ENCODE peak calls at places on chromosome 21, in six cellular contexts. One of them, this sample, is unnamed.

GRCh38 chr21:26064506-26064905 is 106.1 kb downstream of the APP start:
- DNase-seq in HEK293T: no peak
- DNase-seq in A549: no peak
- DNase-seq in activated CD4-positive, alpha-beta T cell treated with anti-CD3 and anti-CD28 coated beads, Interleukin-2, amount 50 U/mL, for 4 hours: no peak
- DNase-seq in activated T-cell treated with anti-CD3 and anti-CD28 coated beads, Interleukin-2, amount 50 U/mL, for 24 hours: no peak
- DNase-seq in activated naive CD8-positive, alpha-beta T cell treated with anti-CD3 and anti-CD28 coated beads, Interleukin-2, amount 50 U/mL, for 16 hours: no peak
- DNase-seq in this sample: no peak

GRCh38 chr21:32270748-32271147 is 8.1 kb downstream of the MIS18A start:
- DNase-seq in activated CD4-positive, alpha-beta T cell treated with anti-CD3 and anti-CD28 coated beads, Interleukin-2, amount 50 U/mL, for 4 hours: no peak
- DNase-seq in HEK293T: no peak
- DNase-seq in activated naive CD8-positive, alpha-beta T cell treated with anti-CD3 and anti-CD28 coated beads, Interleukin-2, amount 50 U/mL, for 16 hours: no peak
- DNase-seq in A549: no peak
- DNase-seq in activated T-cell treated with anti-CD3 and anti-CD28 coated beads, Interleukin-2, amount 50 U/mL, for 24 hours: no peak
- DNase-seq in this sample: no peak

GRCh38 chr21:34520769-34521508 is 8.9 kb upstream of the KCNE1 start:
- DNase-seq in activated CD4-positive, alpha-beta T cell treated with anti-CD3 and anti-CD28 coated beads, Interleukin-2, amount 50 U/mL, for 4 hours: no peak
- DNase-seq in activated naive CD8-positive, alpha-beta T cell treated with anti-CD3 and anti-CD28 coated beads, Interleukin-2, amount 50 U/mL, for 16 hours: no peak
- DNase-seq in HEK293T: no peak
- DNase-seq in activated T-cell treated with anti-CD3 and anti-CD28 coated beads, Interleukin-2, amount 50 U/mL, for 24 hours: no peak
- DNase-seq in A549: no peak
- DNase-seq in this sample: no peak

GRCh38 chr21:41899431-41900202 is 20.5 kb upstream of the PRDM15 start:
- DNase-seq in activated CD4-positive, alpha-beta T cell treated with anti-CD3 and anti-CD28 coated beads, Interleukin-2, amount 50 U/mL, for 4 hours: no peak
- DNase-seq in HEK293T: no peak
- DNase-seq in activated T-cell treated with anti-CD3 and anti-CD28 coated beads, Interleukin-2, amount 50 U/mL, for 24 hours: peak; percentile 62
- DNase-seq in A549: no peak
- DNase-seq in activated naive CD8-positive, alpha-beta T cell treated with anti-CD3 and anti-CD28 coated beads, Interleukin-2, amount 50 U/mL, for 16 hours: peak; percentile 22
- DNase-seq in this sample: peak; percentile 62

GRCh38 chr21:42644223-42645208 is 8.9 kb upstream of the PDE9A start:
- DNase-seq in A549: no peak
- DNase-seq in activated T-cell treated with anti-CD3 and anti-CD28 coated beads, Interleukin-2, amount 50 U/mL, for 24 hours: no peak
- DNase-seq in HEK293T: no peak
- DNase-seq in activated naive CD8-positive, alpha-beta T cell treated with anti-CD3 and anti-CD28 coated beads, Interleukin-2, amount 50 U/mL, for 16 hours: no peak
- DNase-seq in activated CD4-positive, alpha-beta T cell treated with anti-CD3 and anti-CD28 coated beads, Interleukin-2, amount 50 U/mL, for 4 hours: no peak
- DNase-seq in this sample: no peak

GRCh38 chr21:29777155-29777554 is 162.6 kb downstream of the GRIK1 start:
- DNase-seq in HEK293T: no peak
- DNase-seq in activated naive CD8-positive, alpha-beta T cell treated with anti-CD3 and anti-CD28 coated beads, Interleukin-2, amount 50 U/mL, for 16 hours: no peak
- DNase-seq in A549: no peak
- DNase-seq in activated CD4-positive, alpha-beta T cell treated with anti-CD3 and anti-CD28 coated beads, Interleukin-2, amount 50 U/mL, for 4 hours: no peak
- DNase-seq in activated T-cell treated with anti-CD3 and anti-CD28 coated beads, Interleukin-2, amount 50 U/mL, for 24 hours: no peak
- DNase-seq in this sample: no peak

GRCh38 chr21:38945536-38946245 is 140.0 kb downstream of the ETS2 start:
- DNase-seq in activated CD4-positive, alpha-beta T cell treated with anti-CD3 and anti-CD28 coated beads, Interleukin-2, amount 50 U/mL, for 4 hours: no peak
- DNase-seq in A549: no peak
- DNase-seq in HEK293T: peak; percentile 33
- DNase-seq in activated naive CD8-positive, alpha-beta T cell treated with anti-CD3 and anti-CD28 coated beads, Interleukin-2, amount 50 U/mL, for 16 hours: no peak
- DNase-seq in activated T-cell treated with anti-CD3 and anti-CD28 coated beads, Interleukin-2, amount 50 U/mL, for 24 hours: no peak
- DNase-seq in this sample: no peak

GRCh38 chr21:35142036-35142825 is 93.1 kb upstream of the RUNX1 start:
- DNase-seq in activated T-cell treated with anti-CD3 and anti-CD28 coated beads, Interleukin-2, amount 50 U/mL, for 24 hours: no peak
- DNase-seq in activated CD4-positive, alpha-beta T cell treated with anti-CD3 and anti-CD28 coated beads, Interleukin-2, amount 50 U/mL, for 4 hours: no peak
- DNase-seq in HEK293T: no peak
- DNase-seq in A549: no peak
- DNase-seq in activated naive CD8-positive, alpha-beta T cell treated with anti-CD3 and anti-CD28 coated beads, Interleukin-2, amount 50 U/mL, for 16 hours: no peak
- DNase-seq in this sample: no peak

GRCh38 chr21:43691086-43691795 is 27.7 kb upstream of the PDXK start:
- DNase-seq in activated T-cell treated with anti-CD3 and anti-CD28 coated beads, Interleukin-2, amount 50 U/mL, for 24 hours: no peak
- DNase-seq in activated CD4-positive, alpha-beta T cell treated with anti-CD3 and anti-CD28 coated beads, Interleukin-2, amount 50 U/mL, for 4 hours: no peak
- DNase-seq in HEK293T: no peak
- DNase-seq in activated naive CD8-positive, alpha-beta T cell treated with anti-CD3 and anti-CD28 coated beads, Interleukin-2, amount 50 U/mL, for 16 hours: no peak
- DNase-seq in A549: no peak
- DNase-seq in this sample: no peak

GRCh38 chr21:38817371-38818335 is 11.9 kb downstream of the ETS2 start:
- DNase-seq in A549: no peak
- DNase-seq in activated T-cell treated with anti-CD3 and anti-CD28 coated beads, Interleukin-2, amount 50 U/mL, for 24 hours: no peak
- DNase-seq in activated naive CD8-positive, alpha-beta T cell treated with anti-CD3 and anti-CD28 coated beads, Interleukin-2, amount 50 U/mL, for 16 hours: no peak
- DNase-seq in HEK293T: no peak
- DNase-seq in activated CD4-positive, alpha-beta T cell treated with anti-CD3 and anti-CD28 coated beads, Interleukin-2, amount 50 U/mL, for 4 hours: no peak
- DNase-seq in this sample: no peak

GRCh38 chr21:41830764-41831452 is 48.2 kb downstream of the PRDM15 start:
- DNase-seq in activated T-cell treated with anti-CD3 and anti-CD28 coated beads, Interleukin-2, amount 50 U/mL, for 24 hours: no peak
- DNase-seq in activated CD4-positive, alpha-beta T cell treated with anti-CD3 and anti-CD28 coated beads, Interleukin-2, amount 50 U/mL, for 4 hours: no peak
- DNase-seq in HEK293T: no peak
- DNase-seq in activated naive CD8-positive, alpha-beta T cell treated with anti-CD3 and anti-CD28 coated beads, Interleukin-2, amount 50 U/mL, for 16 hours: no peak
- DNase-seq in A549: no peak
- DNase-seq in this sample: no peak

GRCh38 chr21:37891953-37892352 is 24.3 kb downstream of the KCNJ6 start:
- DNase-seq in HEK293T: no peak
- DNase-seq in activated naive CD8-positive, alpha-beta T cell treated with anti-CD3 and anti-CD28 coated beads, Interleukin-2, amount 50 U/mL, for 16 hours: no peak
- DNase-seq in activated T-cell treated with anti-CD3 and anti-CD28 coated beads, Interleukin-2, amount 50 U/mL, for 24 hours: no peak
- DNase-seq in activated CD4-positive, alpha-beta T cell treated with anti-CD3 and anti-CD28 coated beads, Interleukin-2, amount 50 U/mL, for 4 hours: no peak
- DNase-seq in A549: no peak
- DNase-seq in this sample: no peak

GRCh38 chr21:25561668-25562641 is 45.3 kb downstream of the MRPL39 start:
- DNase-seq in activated T-cell treated with anti-CD3 and anti-CD28 coated beads, Interleukin-2, amount 50 U/mL, for 24 hours: peak; percentile 96
- DNase-seq in HEK293T: no peak
- DNase-seq in activated CD4-positive, alpha-beta T cell treated with anti-CD3 and anti-CD28 coated beads, Interleukin-2, amount 50 U/mL, for 4 hours: peak; percentile 81
- DNase-seq in activated naive CD8-positive, alpha-beta T cell treated with anti-CD3 and anti-CD28 coated beads, Interleukin-2, amount 50 U/mL, for 16 hours: peak; percentile 73
- DNase-seq in A549: no peak
- DNase-seq in this sample: peak; percentile 80

GRCh38 chr21:45507523-45507875 is 34.7 kb downstream of the SLC19A1 start:
- DNase-seq in activated naive CD8-positive, alpha-beta T cell treated with anti-CD3 and anti-CD28 coated beads, Interleukin-2, amount 50 U/mL, for 16 hours: no peak
- DNase-seq in A549: no peak
- DNase-seq in activated T-cell treated with anti-CD3 and anti-CD28 coated beads, Interleukin-2, amount 50 U/mL, for 24 hours: no peak
- DNase-seq in activated CD4-positive, alpha-beta T cell treated with anti-CD3 and anti-CD28 coated beads, Interleukin-2, amount 50 U/mL, for 4 hours: no peak
- DNase-seq in HEK293T: no peak
- DNase-seq in this sample: no peak

GRCh38 chr21:33655591-33656221 is 13.4 kb downstream of the ITSN1 start:
- DNase-seq in activated naive CD8-positive, alpha-beta T cell treated with anti-CD3 and anti-CD28 coated beads, Interleukin-2, amount 50 U/mL, for 16 hours: no peak
- DNase-seq in A549: peak; percentile 54
- DNase-seq in activated T-cell treated with anti-CD3 and anti-CD28 coated beads, Interleukin-2, amount 50 U/mL, for 24 hours: no peak
- DNase-seq in HEK293T: peak; percentile 20
- DNase-seq in activated CD4-positive, alpha-beta T cell treated with anti-CD3 and anti-CD28 coated beads, Interleukin-2, amount 50 U/mL, for 4 hours: no peak
- DNase-seq in this sample: no peak

GRCh38 chr21:42666023-42666747 is 12.8 kb downstream of the PDE9A start:
- DNase-seq in activated naive CD8-positive, alpha-beta T cell treated with anti-CD3 and anti-CD28 coated beads, Interleukin-2, amount 50 U/mL, for 16 hours: no peak
- DNase-seq in activated T-cell treated with anti-CD3 and anti-CD28 coated beads, Interleukin-2, amount 50 U/mL, for 24 hours: peak; percentile 74
- DNase-seq in A549: peak; percentile 24
- DNase-seq in HEK293T: peak; percentile 83
- DNase-seq in activated CD4-positive, alpha-beta T cell treated with anti-CD3 and anti-CD28 coated beads, Interleukin-2, amount 50 U/mL, for 4 hours: no peak
- DNase-seq in this sample: no peak

GRCh38 chr21:41641821-41642368 is 125.0 kb downstream of the RIPK4 start:
- DNase-seq in HEK293T: no peak
- DNase-seq in activated CD4-positive, alpha-beta T cell treated with anti-CD3 and anti-CD28 coated beads, Interleukin-2, amount 50 U/mL, for 4 hours: no peak
- DNase-seq in activated T-cell treated with anti-CD3 and anti-CD28 coated beads, Interleukin-2, amount 50 U/mL, for 24 hours: no peak
- DNase-seq in activated naive CD8-positive, alpha-beta T cell treated with anti-CD3 and anti-CD28 coated beads, Interleukin-2, amount 50 U/mL, for 16 hours: no peak
- DNase-seq in A549: peak; percentile 43
- DNase-seq in this sample: no peak

GRCh38 chr21:33975548-33976081 is 60.0 kb upstream of the ATP5PO start:
- DNase-seq in activated CD4-positive, alpha-beta T cell treated with anti-CD3 and anti-CD28 coated beads, Interleukin-2, amount 50 U/mL, for 4 hours: peak; percentile 38
- DNase-seq in HEK293T: no peak
- DNase-seq in activated naive CD8-positive, alpha-beta T cell treated with anti-CD3 and anti-CD28 coated beads, Interleukin-2, amount 50 U/mL, for 16 hours: no peak
- DNase-seq in A549: no peak
- DNase-seq in activated T-cell treated with anti-CD3 and anti-CD28 coated beads, Interleukin-2, amount 50 U/mL, for 24 hours: peak; percentile 74
- DNase-seq in this sample: peak; percentile 83

GRCh38 chr21:21159253-21159899 is 161.2 kb downstream of the NCAM2 start:
- DNase-seq in activated CD4-positive, alpha-beta T cell treated with anti-CD3 and anti-CD28 coated beads, Interleukin-2, amount 50 U/mL, for 4 hours: no peak
- DNase-seq in activated T-cell treated with anti-CD3 and anti-CD28 coated beads, Interleukin-2, amount 50 U/mL, for 24 hours: no peak
- DNase-seq in HEK293T: no peak
- DNase-seq in activated naive CD8-positive, alpha-beta T cell treated with anti-CD3 and anti-CD28 coated beads, Interleukin-2, amount 50 U/mL, for 16 hours: no peak
- DNase-seq in A549: no peak
- DNase-seq in this sample: no peak

GRCh38 chr21:44509539-44509938 is 30.5 kb downstream of the KRTAP10-1 start:
- DNase-seq in A549: no peak
- DNase-seq in activated CD4-positive, alpha-beta T cell treated with anti-CD3 and anti-CD28 coated beads, Interleukin-2, amount 50 U/mL, for 4 hours: no peak
- DNase-seq in activated naive CD8-positive, alpha-beta T cell treated with anti-CD3 and anti-CD28 coated beads, Interleukin-2, amount 50 U/mL, for 16 hours: no peak
- DNase-seq in activated T-cell treated with anti-CD3 and anti-CD28 coated beads, Interleukin-2, amount 50 U/mL, for 24 hours: no peak
- DNase-seq in HEK293T: no peak
- DNase-seq in this sample: no peak

GRCh38 chr21:21196087-21196486 is 197.9 kb downstream of the NCAM2 start:
- DNase-seq in A549: no peak
- DNase-seq in activated T-cell treated with anti-CD3 and anti-CD28 coated beads, Interleukin-2, amount 50 U/mL, for 24 hours: no peak
- DNase-seq in HEK293T: no peak
- DNase-seq in activated naive CD8-positive, alpha-beta T cell treated with anti-CD3 and anti-CD28 coated beads, Interleukin-2, amount 50 U/mL, for 16 hours: no peak
- DNase-seq in activated CD4-positive, alpha-beta T cell treated with anti-CD3 and anti-CD28 coated beads, Interleukin-2, amount 50 U/mL, for 4 hours: no peak
- DNase-seq in this sample: no peak

GRCh38 chr21:21177353-21177986 is 179.3 kb downstream of the NCAM2 start:
- DNase-seq in HEK293T: no peak
- DNase-seq in activated naive CD8-positive, alpha-beta T cell treated with anti-CD3 and anti-CD28 coated beads, Interleukin-2, amount 50 U/mL, for 16 hours: no peak
- DNase-seq in activated T-cell treated with anti-CD3 and anti-CD28 coated beads, Interleukin-2, amount 50 U/mL, for 24 hours: no peak
- DNase-seq in activated CD4-positive, alpha-beta T cell treated with anti-CD3 and anti-CD28 coated beads, Interleukin-2, amount 50 U/mL, for 4 hours: no peak
- DNase-seq in A549: no peak
- DNase-seq in this sample: no peak

GRCh38 chr21:28834335-28835238 is 158.1 kb downstream of the LTN1 start:
- DNase-seq in activated naive CD8-positive, alpha-beta T cell treated with anti-CD3 and anti-CD28 coated beads, Interleukin-2, amount 50 U/mL, for 16 hours: no peak
- DNase-seq in activated CD4-positive, alpha-beta T cell treated with anti-CD3 and anti-CD28 coated beads, Interleukin-2, amount 50 U/mL, for 4 hours: no peak
- DNase-seq in HEK293T: no peak
- DNase-seq in activated T-cell treated with anti-CD3 and anti-CD28 coated beads, Interleukin-2, amount 50 U/mL, for 24 hours: no peak
- DNase-seq in A549: no peak
- DNase-seq in this sample: no peak

GRCh38 chr21:26093094-26093493 is 77.5 kb downstream of the APP start:
- DNase-seq in activated CD4-positive, alpha-beta T cell treated with anti-CD3 and anti-CD28 coated beads, Interleukin-2, amount 50 U/mL, for 4 hours: no peak
- DNase-seq in activated naive CD8-positive, alpha-beta T cell treated with anti-CD3 and anti-CD28 coated beads, Interleukin-2, amount 50 U/mL, for 16 hours: no peak
- DNase-seq in activated T-cell treated with anti-CD3 and anti-CD28 coated beads, Interleukin-2, amount 50 U/mL, for 24 hours: no peak
- DNase-seq in A549: no peak
- DNase-seq in HEK293T: peak; percentile 56
- DNase-seq in this sample: no peak

GRCh38 chr21:43333301-43334062 is 93.4 kb downstream of the SIK1 start:
- DNase-seq in activated naive CD8-positive, alpha-beta T cell treated with anti-CD3 and anti-CD28 coated beads, Interleukin-2, amount 50 U/mL, for 16 hours: no peak
- DNase-seq in activated CD4-positive, alpha-beta T cell treated with anti-CD3 and anti-CD28 coated beads, Interleukin-2, amount 50 U/mL, for 4 hours: no peak
- DNase-seq in A549: peak; percentile 65
- DNase-seq in activated T-cell treated with anti-CD3 and anti-CD28 coated beads, Interleukin-2, amount 50 U/mL, for 24 hours: no peak
- DNase-seq in HEK293T: no peak
- DNase-seq in this sample: no peak

GRCh38 chr21:25733859-25734653 is 648 bp downstream of the ATP5PF start:
- DNase-seq in activated T-cell treated with anti-CD3 and anti-CD28 coated beads, Interleukin-2, amount 50 U/mL, for 24 hours: no peak
- DNase-seq in activated naive CD8-positive, alpha-beta T cell treated with anti-CD3 and anti-CD28 coated beads, Interleukin-2, amount 50 U/mL, for 16 hours: peak; percentile 3
- DNase-seq in HEK293T: peak; percentile 26
- DNase-seq in A549: no peak
- DNase-seq in activated CD4-positive, alpha-beta T cell treated with anti-CD3 and anti-CD28 coated beads, Interleukin-2, amount 50 U/mL, for 4 hours: peak; percentile 29
- DNase-seq in this sample: peak; percentile 35

GRCh38 chr21:44011123-44011773 is 861 bp upstream of the TRAPPC10 start:
- DNase-seq in activated naive CD8-positive, alpha-beta T cell treated with anti-CD3 and anti-CD28 coated beads, Interleukin-2, amount 50 U/mL, for 16 hours: no peak
- DNase-seq in A549: no peak
- DNase-seq in HEK293T: no peak
- DNase-seq in activated T-cell treated with anti-CD3 and anti-CD28 coated beads, Interleukin-2, amount 50 U/mL, for 24 hours: no peak
- DNase-seq in activated CD4-positive, alpha-beta T cell treated with anti-CD3 and anti-CD28 coated beads, Interleukin-2, amount 50 U/mL, for 4 hours: no peak
- DNase-seq in this sample: no peak

GRCh38 chr21:42122808-42123207 is 51.7 kb downstream of the UMODL1 start:
- DNase-seq in activated T-cell treated with anti-CD3 and anti-CD28 coated beads, Interleukin-2, amount 50 U/mL, for 24 hours: no peak
- DNase-seq in activated naive CD8-positive, alpha-beta T cell treated with anti-CD3 and anti-CD28 coated beads, Interleukin-2, amount 50 U/mL, for 16 hours: no peak
- DNase-seq in activated CD4-positive, alpha-beta T cell treated with anti-CD3 and anti-CD28 coated beads, Interleukin-2, amount 50 U/mL, for 4 hours: no peak
- DNase-seq in A549: no peak
- DNase-seq in HEK293T: no peak
- DNase-seq in this sample: no peak

GRCh38 chr21:40049031-40049958 is 182.1 kb downstream of the PCP4 start:
- DNase-seq in HEK293T: no peak
- DNase-seq in activated CD4-positive, alpha-beta T cell treated with anti-CD3 and anti-CD28 coated beads, Interleukin-2, amount 50 U/mL, for 4 hours: no peak
- DNase-seq in activated naive CD8-positive, alpha-beta T cell treated with anti-CD3 and anti-CD28 coated beads, Interleukin-2, amount 50 U/mL, for 16 hours: no peak
- DNase-seq in activated T-cell treated with anti-CD3 and anti-CD28 coated beads, Interleukin-2, amount 50 U/mL, for 24 hours: no peak
- DNase-seq in A549: no peak
- DNase-seq in this sample: no peak

GRCh38 chr21:31276663-31277062 is 67.4 kb downstream of the TIAM1 start:
- DNase-seq in HEK293T: no peak
- DNase-seq in activated CD4-positive, alpha-beta T cell treated with anti-CD3 and anti-CD28 coated beads, Interleukin-2, amount 50 U/mL, for 4 hours: no peak
- DNase-seq in activated T-cell treated with anti-CD3 and anti-CD28 coated beads, Interleukin-2, amount 50 U/mL, for 24 hours: no peak
- DNase-seq in A549: no peak
- DNase-seq in activated naive CD8-positive, alpha-beta T cell treated with anti-CD3 and anti-CD28 coated beads, Interleukin-2, amount 50 U/mL, for 16 hours: no peak
- DNase-seq in this sample: no peak

GRCh38 chr21:26167593-26167992 is 3.0 kb downstream of the APP start:
- DNase-seq in activated CD4-positive, alpha-beta T cell treated with anti-CD3 and anti-CD28 coated beads, Interleukin-2, amount 50 U/mL, for 4 hours: no peak
- DNase-seq in HEK293T: no peak
- DNase-seq in A549: no peak
- DNase-seq in activated T-cell treated with anti-CD3 and anti-CD28 coated beads, Interleukin-2, amount 50 U/mL, for 24 hours: no peak
- DNase-seq in activated naive CD8-positive, alpha-beta T cell treated with anti-CD3 and anti-CD28 coated beads, Interleukin-2, amount 50 U/mL, for 16 hours: no peak
- DNase-seq in this sample: no peak

GRCh38 chr21:36425286-36425685 is 40.1 kb downstream of the CHAF1B start:
- DNase-seq in A549: no peak
- DNase-seq in activated naive CD8-positive, alpha-beta T cell treated with anti-CD3 and anti-CD28 coated beads, Interleukin-2, amount 50 U/mL, for 16 hours: no peak
- DNase-seq in activated T-cell treated with anti-CD3 and anti-CD28 coated beads, Interleukin-2, amount 50 U/mL, for 24 hours: no peak
- DNase-seq in HEK293T: no peak
- DNase-seq in activated CD4-positive, alpha-beta T cell treated with anti-CD3 and anti-CD28 coated beads, Interleukin-2, amount 50 U/mL, for 4 hours: no peak
- DNase-seq in this sample: no peak

GRCh38 chr21:41536076-41536826 is 28.3 kb upstream of the TMPRSS2 start:
- DNase-seq in activated CD4-positive, alpha-beta T cell treated with anti-CD3 and anti-CD28 coated beads, Interleukin-2, amount 50 U/mL, for 4 hours: no peak
- DNase-seq in A549: no peak
- DNase-seq in HEK293T: no peak
- DNase-seq in activated naive CD8-positive, alpha-beta T cell treated with anti-CD3 and anti-CD28 coated beads, Interleukin-2, amount 50 U/mL, for 16 hours: no peak
- DNase-seq in activated T-cell treated with anti-CD3 and anti-CD28 coated beads, Interleukin-2, amount 50 U/mL, for 24 hours: no peak
- DNase-seq in this sample: no peak

This sample was measured in NK-92 treated with Interleukin-12 subunit alpha and Interleukin-12 subunit beta, amount 100 ng/mL, for 24 hours.